ENCODE peak calls at places on chromosomes 7 and 10, in seven cellular contexts. L is cardiac fibroblast; N is CD8-positive, alpha-beta T cell; F is upper lobe of right lung; B is AG04450; I is transverse colon; O is fibroblast of pulmonary artery. K is an unnamed sample.

GRCh38 chr10:33460461-33461294 is 126.2 kb upstream of the NRP1 start:
- DNase-seq in L (peak), N (no peak), F (no peak), B (no peak), I (no peak), O (peak), K (no peak)

GRCh38 chr10:61376377-61376776 is 76.8 kb downstream of the TMEM26 start:
- DNase-seq in L (no peak), N (no peak), F (no peak), B (no peak), I (no peak), O (no peak), K (no peak)

GRCh38 chr7:151717415-151717814 is 159.5 kb downstream of the PRKAG2 start:
- DNase-seq in L (no peak), N (no peak), F (peak), B (no peak), I (no peak), O (no peak), K (no peak)

GRCh38 chr10:24518981-24519597 is 204.6 kb downstream of the ARHGAP21 start:
- DNase-seq in L (peak), N (no peak), F (no peak), B (peak), I (peak), O (peak), K (no peak)

GRCh38 chr10:31554556-31554955 is 235.5 kb downstream of the ZEB1 start:
- DNase-seq in L (peak), N (no peak), F (no peak), B (peak), I (no peak), O (peak), K (peak)

GRCh38 chr7:5222861-5223411 is 32.9 kb downstream of the WIPI2 start:
- DNase-seq in L (no peak), N (no peak), F (peak), B (no peak), I (no peak), O (no peak), K (no peak)

GRCh38 chr10:132383026-132383565 is 13.9 kb upstream of the PWWP2B start:
- DNase-seq in L (no peak), N (no peak), F (peak), B (no peak), I (peak), O (no peak), K (no peak)

GRCh38 chr7:137001041-137001440 is 132.6 kb downstream of the CHRM2 start:
- DNase-seq in L (no peak), N (no peak), F (no peak), B (no peak), I (no peak), O (peak), K (no peak)

GRCh38 chr10:98589007-98589406 is 142.3 kb upstream of the HPS1 start:
- DNase-seq in L (no peak), N (no peak), F (no peak), B (no peak), I (no peak), O (no peak), K (no peak)

GRCh38 chr7:50714851-50715250 is 67.8 kb downstream of the GRB10 start:
- DNase-seq in L (no peak), N (no peak), F (no peak), B (no peak), I (no peak), O (peak), K (no peak)

GRCh38 chr7:54722026-54722425 is 37.0 kb downstream of the SEC61G start:
- DNase-seq in L (no peak), N (no peak), F (no peak), B (no peak), I (no peak), O (no peak), K (no peak)
- H3K4me3 ChIP-seq in L (no peak), N (no peak), F (no peak), B (no peak), I (no peak), O (no peak), K (no peak)

DNA sequence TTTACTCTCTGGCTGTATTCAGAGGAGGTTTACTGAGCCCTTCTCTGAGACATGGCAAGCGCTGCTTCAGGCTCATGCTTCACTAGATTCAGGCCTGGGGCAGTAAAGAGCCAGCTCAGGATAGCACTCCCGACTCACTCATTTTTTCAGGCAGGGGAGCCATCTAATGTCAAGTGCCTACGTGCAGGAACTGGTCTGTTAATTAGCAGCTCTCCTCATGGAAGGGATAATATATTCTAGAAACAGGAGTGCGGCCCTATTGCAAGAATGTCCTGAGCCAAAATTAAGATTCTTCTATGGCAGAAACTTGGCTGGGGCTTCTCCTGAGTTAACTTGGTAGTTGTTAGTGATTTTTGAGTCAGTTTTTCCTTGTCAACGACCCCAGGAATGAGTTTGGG is 111.3 kb downstream of the EGFR start:
- DNase-seq in L (peak), N (no peak), F (no peak), B (no peak), I (no peak), O (peak), K (no peak)
- TF ChIP-seq CTCF in L (no peak), N (no peak), F (no peak), B (no peak), I (no peak), O (no peak), K (no peak)

GRCh38 chr7:108415821-108416536 is 40.3 kb downstream of the NRCAM start:
- DNase-seq in L (peak), N (no peak), F (no peak), B (no peak), I (no peak), O (peak), K (no peak)
- H3K4me3 ChIP-seq in L (no peak), N (no peak), F (no peak), B (no peak), I (no peak), O (no peak), K (no peak)

DNA sequence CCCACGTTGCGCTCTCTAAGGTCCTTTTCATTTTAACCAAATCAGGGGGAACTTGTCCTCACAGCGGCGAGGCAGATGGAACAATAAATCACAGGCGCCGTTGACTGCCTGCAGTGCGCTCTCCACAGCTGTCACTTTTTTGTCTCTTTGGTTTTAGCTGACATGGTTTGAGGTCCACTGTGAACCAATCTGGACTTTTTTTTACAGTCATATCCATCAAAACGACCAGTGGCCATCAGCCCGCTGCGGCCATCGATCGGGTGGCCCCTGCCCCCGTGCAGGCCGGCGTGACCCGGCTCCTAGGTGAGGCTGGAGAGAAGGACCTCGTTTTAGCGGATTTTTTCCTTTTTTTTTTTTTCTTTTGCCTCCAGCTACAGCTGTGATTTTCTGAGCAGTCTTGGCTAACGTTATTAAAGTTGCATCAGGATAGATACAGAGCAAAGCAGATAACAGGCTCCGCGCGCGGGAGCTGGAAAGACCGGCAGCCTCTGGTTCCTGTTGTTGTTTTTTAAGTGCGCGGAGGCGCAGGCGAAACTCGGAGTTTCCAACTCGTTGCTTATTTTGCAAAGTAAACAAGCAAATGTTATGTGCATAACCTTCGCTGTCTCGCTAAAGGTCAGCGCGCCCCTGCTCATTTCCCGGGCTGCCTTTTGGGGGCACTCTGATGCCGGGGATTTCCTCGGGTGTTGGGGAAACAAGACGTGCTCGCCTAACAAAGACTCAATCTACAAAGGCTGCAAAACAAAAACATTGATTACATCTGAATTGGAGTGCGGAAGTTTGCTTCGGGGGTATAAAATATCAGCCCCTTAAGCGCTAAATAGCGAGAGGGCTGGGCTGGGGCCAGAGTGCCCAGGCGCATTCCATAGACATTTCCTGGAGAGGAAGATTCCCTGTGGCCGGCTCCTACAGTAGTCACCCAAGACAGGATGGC is 414.9 kb upstream of the MKI67 start:
- DNase-seq in L (peak), N (no peak), F (no peak), B (no peak), I (peak), O (no peak), K (no peak)
- TF ChIP-seq CTCF in L (no peak), N (no peak), F (no peak), B (no peak), I (no peak), O (no peak), K (no peak)

DNA sequence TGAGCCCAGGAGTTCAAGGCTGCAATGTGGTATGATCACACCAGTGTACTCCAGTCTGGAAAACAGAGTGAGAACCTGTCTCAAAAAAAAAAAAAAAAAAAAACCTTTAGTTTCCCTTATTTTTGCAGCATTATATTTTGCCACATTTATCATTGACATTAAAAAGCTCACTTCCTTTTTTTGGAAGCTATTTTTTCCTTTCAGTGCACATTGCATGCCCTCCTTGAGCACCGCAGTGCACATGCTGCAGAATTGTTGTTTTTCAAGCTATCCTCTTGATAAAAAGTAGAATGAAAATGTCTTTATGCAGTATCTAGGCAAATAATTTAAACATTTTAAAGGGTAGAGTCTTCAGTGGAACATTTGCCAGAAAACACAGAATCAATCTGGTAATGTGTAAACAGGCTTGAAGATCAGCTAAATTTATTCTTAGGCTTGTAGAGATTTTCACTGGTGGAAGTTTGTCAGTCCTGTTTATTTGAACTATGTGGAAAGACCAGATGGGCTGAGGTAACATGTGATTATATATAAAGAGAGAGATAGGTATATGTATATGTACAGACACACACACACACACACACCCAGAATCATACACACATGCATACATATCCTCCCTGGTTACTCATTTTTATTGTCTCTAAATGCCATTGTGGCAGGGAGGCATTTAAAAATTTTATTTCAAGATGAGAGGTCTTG is 77.8 kb upstream of the CYTH3 start:
- DNase-seq in L (no peak), N (no peak), F (no peak), B (peak), I (no peak), O (no peak), K (no peak)
- H3K4me3 ChIP-seq in L (no peak), N (no peak), F (no peak), B (no peak), I (no peak), O (no peak), K (no peak)

K was measured in AG09309.